ENCODE peak calls at places on chromosomes 3 and 15, in four cellular contexts. E is choroid plexus epithelial cell, H is PC-3, P is ovary. J is an unnamed sample.
A peak's percentile ranks its signal among the peaks of the same experiment; 100 is the strongest.

GRCh38 chr3:126104028-126104635 is 20.2 kb upstream of the SLC41A3 start:
- DNase-seq in P (peak; percentile 5), H (no peak), E (no peak), J (no peak)

GRCh38 chr3:72739521-72740466 is 108.5 kb downstream of the SHQ1 start:
- DNase-seq in P (no peak), E (no peak), H (peak; percentile 60), J (no peak)

GRCh38 chr3:45092132-45093031 is 53.8 kb downstream of the CDCP1 start:
- DNase-seq in H (peak; percentile 98), E (peak; percentile 91), P (no peak), J (peak; percentile 94)

GRCh38 chr3:70120360-70120966 is 120.9 kb downstream of the SAMMSON start:
- DNase-seq in E (peak; percentile 88), H (peak; percentile 84), P (no peak), J (peak; percentile 85)

GRCh38 chr3:11764931-11765363 is 81.7 kb downstream of the TAMM41 start:
- DNase-seq in H (peak; percentile 92), E (peak; percentile 66), P (no peak), J (peak; percentile 91)

GRCh38 chr3:158492685-158493084 is 78.3 kb upstream of the MLF1 start:
- DNase-seq in P (no peak), H (no peak), E (no peak), J (no peak)

GRCh38 chr3:138479355-138479964 is 45.0 kb downstream of the ESYT3 start:
- DNase-seq in E (peak; percentile 75), P (no peak), H (peak; percentile 49), J (peak; percentile 58)

GRCh38 chr3:102136183-102136582 is 286.9 kb downstream of the NFKBIZ start:
- DNase-seq in E (no peak), P (no peak), H (peak; percentile 84), J (peak; percentile 65)

GRCh38 chr3:8851703-8852102 is 82.3 kb upstream of the OXTR start:
- DNase-seq in E (peak; percentile 93), H (peak; percentile 46), P (no peak), J (peak; percentile 74)

GRCh38 chr3:124843068-124843467 is 44.1 kb downstream of the ITGB5 start:
- DNase-seq in E (no peak), H (no peak), P (no peak), J (no peak)

GRCh38 chr15:94019062-94019461 is 212.3 kb upstream of the MCTP2 start:
- DNase-seq in P (no peak), E (no peak), H (no peak), J (no peak)

GRCh38 chr3:140529558-140529957 is 148.3 kb upstream of the TRIM42 start:
- DNase-seq in E (peak; percentile 14), P (no peak), H (no peak), J (no peak)

GRCh38 chr3:170717410-170718402 is 131.8 kb upstream of the SLC7A14 start:
- DNase-seq in H (peak; percentile 25), P (no peak), E (peak; percentile 84), J (peak; percentile 21)

GRCh38 chr15:88077249-88077810 is 179.2 kb downstream of the NTRK3 start:
- DNase-seq in H (no peak), E (no peak), P (no peak), J (no peak)

GRCh38 chr15:87213646-87214045 is 1042.9 kb downstream of the NTRK3 start:
- DNase-seq in H (no peak), E (no peak), P (no peak), J (no peak)

GRCh38 chr3:30681276-30682211 is 75.1 kb downstream of the TGFBR2 start:
- DNase-seq in H (peak; percentile 90), P (peak; percentile 59), E (peak; percentile 61), J (peak; percentile 7)

GRCh38 chr15:65132841-65133549 is 613 bp downstream of the PDCD7 start:
- DNase-seq in P (no peak), H (peak; percentile 11), E (peak; percentile 65), J (peak; percentile 49)

GRCh38 chr3:135513106-135514063 is 452.1 kb upstream of the PPP2R3A start:
- DNase-seq in E (peak; percentile 18), H (peak; percentile 8), P (no peak), J (peak; percentile 65)

GRCh38 chr15:92395557-92395956 is 1.9 kb downstream of the ST8SIA2 start:
- DNase-seq in P (no peak), H (no peak), E (no peak), J (no peak)

GRCh38 chr3:46559030-46559704 is 6.9 kb downstream of the LRRC2 start:
- DNase-seq in H (no peak), E (no peak), P (no peak), J (no peak)
- H3K4me3 ChIP-seq in H (peak overlapping the region; percentile 71), E (no peak overlapping the region), P (no peak overlapping the region), J (no peak overlapping the region)

GRCh38 chr15:101583284-101583683 is 68.9 kb downstream of the TM2D3 start:
- DNase-seq in E (no peak), P (no peak), H (no peak), J (no peak)

GRCh38 chr15:101579766-101580165 is 72.4 kb downstream of the TM2D3 start:
- DNase-seq in P (no peak), E (peak; percentile 35), H (peak; percentile 88), J (peak; percentile 68)

DNA sequence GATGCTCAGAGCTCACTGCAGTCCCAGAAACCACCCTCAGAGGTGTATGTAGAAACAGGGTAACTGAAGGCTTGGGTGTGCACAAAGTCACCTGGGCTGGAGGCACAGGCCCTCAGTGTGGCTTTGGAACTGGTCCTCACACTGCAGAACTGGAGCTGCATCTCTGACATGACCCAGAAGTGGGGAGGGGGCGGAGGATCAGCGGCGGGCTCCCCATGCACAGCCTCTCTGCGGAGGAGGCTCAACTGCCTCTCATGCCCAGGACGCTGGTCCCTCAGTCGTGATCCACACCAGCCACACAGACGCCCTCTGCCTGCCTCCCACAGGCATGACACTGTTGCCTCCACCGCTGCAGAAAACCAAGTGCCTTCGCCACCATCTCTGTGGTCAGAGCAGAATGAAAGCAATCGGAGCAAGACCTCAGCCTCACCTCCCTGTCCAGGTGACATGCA is 73.7 kb downstream of the TM2D3 start:
- DNase-seq in E (peak; percentile 40), H (peak; percentile 53), P (no peak), J (peak; percentile 48)
- TF ChIP-seq CTCF in E (peak; percentile 62), H (peak; percentile 56), P (no peak), J (peak; percentile 60)

GRCh38 chr15:99324700-99325099 is 73.4 kb downstream of the LRRC28 start:
- DNase-seq in H (no peak), E (no peak), P (no peak), J (no peak)
- H3K4me3 ChIP-seq in H (peak overlapping the region; percentile 61), E (no peak overlapping the region), P (no peak overlapping the region), J (no peak overlapping the region)

GRCh38 chr15:79031201-79031600 is 59.4 kb downstream of the RASGRF1 start:
- DNase-seq in H (no peak), P (no peak), E (no peak), J (no peak)

GRCh38 chr15:79032656-79033055 is 57.9 kb downstream of the RASGRF1 start:
- DNase-seq in E (no peak), H (no peak), P (no peak), J (no peak)

GRCh38 chr15:79028411-79028964 is 62.1 kb downstream of the RASGRF1 start:
- DNase-seq in H (peak; percentile 71), E (peak; percentile 56), P (no peak), J (peak; percentile 48)

GRCh38 chr15:79031821-79032220 is 58.8 kb downstream of the RASGRF1 start:
- DNase-seq in E (no peak), P (no peak), H (no peak), J (no peak)

DNA sequence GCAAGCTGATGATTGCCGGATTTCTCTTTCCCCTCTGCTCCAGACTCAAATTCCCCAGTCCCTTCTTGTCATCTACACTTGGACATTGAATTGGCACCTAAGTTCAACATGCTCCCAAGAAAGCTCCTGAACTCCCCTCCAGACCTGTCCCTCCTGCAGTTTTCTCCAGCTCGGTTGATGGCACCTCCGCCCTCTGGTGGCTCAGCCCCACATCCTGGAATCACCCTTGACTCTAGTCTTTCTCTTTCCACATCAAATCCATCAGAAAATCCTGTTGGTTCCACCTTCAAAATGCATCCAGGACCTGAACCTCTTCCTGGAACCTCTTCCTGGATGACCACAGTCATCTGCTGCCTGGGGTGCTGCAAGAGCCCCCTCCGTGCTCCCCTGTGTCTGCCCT is 60.1 kb downstream of the RASGRF1 start:
- DNase-seq in E (no peak), H (no peak), P (no peak), J (no peak)
- TF ChIP-seq CTCF in E (peak; percentile 23), H (peak; percentile 32), P (no peak), J (no peak)

GRCh38 chr3:33642806-33643205 is 75.2 kb downstream of the CLASP2 start:
- DNase-seq in P (no peak), H (no peak), E (no peak), J (no peak)

GRCh38 chr3:33648793-33649192 is 69.3 kb downstream of the CLASP2 start:
- DNase-seq in E (no peak), H (no peak), P (no peak), J (no peak)

GRCh38 chr3:33650495-33650894 is 67.6 kb downstream of the CLASP2 start:
- DNase-seq in P (no peak), E (no peak), H (no peak), J (no peak)

GRCh38 chr3:33644598-33644997 is 73.5 kb downstream of the CLASP2 start:
- DNase-seq in H (no peak), P (no peak), E (no peak), J (no peak)

DNA sequence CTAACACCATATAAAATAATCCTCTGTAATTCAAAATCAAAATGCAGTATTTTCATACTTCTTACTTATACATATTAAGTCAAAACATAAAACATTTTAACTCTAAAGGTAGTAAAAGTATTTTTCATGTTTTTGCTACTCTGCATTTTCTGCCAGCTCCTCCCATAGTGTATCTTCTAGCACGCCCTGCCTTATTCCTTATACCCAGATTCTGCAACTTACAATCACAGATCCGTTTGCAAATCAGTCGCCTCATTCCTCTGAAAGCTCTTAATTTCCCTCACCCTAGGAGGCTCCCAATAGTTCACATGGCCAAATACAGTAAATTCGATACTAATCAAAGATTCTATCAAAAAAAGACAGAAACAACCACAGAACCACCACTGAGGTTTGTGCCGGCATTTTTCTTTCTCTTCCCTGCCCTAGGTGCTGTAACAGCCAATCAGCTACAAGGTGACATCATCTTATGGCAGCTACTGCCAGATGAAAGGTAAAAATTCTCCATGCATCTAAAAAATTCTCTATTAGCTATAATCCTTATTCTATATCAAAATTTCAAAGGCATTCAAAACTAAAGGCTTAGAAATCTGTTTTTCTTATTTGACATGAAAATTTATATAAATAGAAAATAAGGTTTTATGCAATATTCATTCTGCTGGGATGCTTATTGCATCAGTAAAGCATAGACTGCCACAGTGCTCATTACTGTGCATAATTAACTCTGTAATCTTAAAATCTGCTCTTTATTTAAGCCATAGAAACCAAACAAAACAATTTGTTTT is 72.8 kb downstream of the CLASP2 start:
- DNase-seq in H (no peak), P (no peak), E (peak; percentile 57), J (peak; percentile 51)
- H3K4me3 ChIP-seq in H (no peak overlapping the region), P (peak overlapping the region; percentile 31), E (peak overlapping the region; percentile 61), J (peak overlapping the region; percentile 41)

GRCh38 chr15:90388462-90389182 is 580 bp downstream of the IQGAP1 start:
- DNase-seq in P (peak; percentile 62), E (peak; percentile 32), H (peak; percentile 59), J (peak; percentile 58)
- TF ChIP-seq CTCF in P (no peak), E (no peak), H (no peak), J (no peak)

DNA sequence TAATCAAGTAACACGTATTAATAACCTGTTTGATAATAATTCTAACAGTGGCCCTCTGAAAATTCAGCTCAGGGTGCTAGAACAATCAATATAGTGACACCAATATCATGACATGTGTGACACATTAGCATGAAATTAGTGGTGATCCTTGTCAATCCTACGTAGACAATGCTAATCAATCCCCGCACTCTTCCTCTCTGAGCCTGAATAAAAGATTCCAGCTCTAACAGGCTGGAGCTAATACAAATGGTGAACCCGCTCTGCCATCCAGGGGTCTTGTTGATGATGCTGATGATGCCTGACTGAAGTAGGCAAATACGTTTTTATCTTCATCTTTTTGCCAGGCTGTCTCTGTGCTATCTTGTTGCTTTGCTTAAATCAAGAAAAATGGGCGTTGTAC is 462.5 kb downstream of the MAGI1 start:
- DNase-seq in E (no peak), H (no peak), P (no peak), J (no peak)
- H3K4me3 ChIP-seq in E (no peak overlapping the region), H (no peak overlapping the region), P (no peak overlapping the region), J (no peak overlapping the region)

J was measured in epithelial cell of esophagus.